ENCODE peak calls at places on chromosomes 11 and 22, in eight cellular contexts. One of them, this sample, is unnamed.
A peak's percentile ranks its signal among the peaks of the same experiment; 100 is the strongest.

GRCh38 chr11:65420506-65421203 is 1.9 kb upstream of the NEAT1 start:
- DNase-seq in fibroblast of villous mesenchyme: no peak
- DNase-seq in lung: no peak
- DNase-seq in astrocyte: no peak
- DNase-seq in GM23248: no peak
- DNase-seq in stomach: peak; percentile 21
- DNase-seq in osteoblast: no peak
- DNase-seq in fibroblast of mammary gland: no peak
- DNase-seq in this sample: no peak

GRCh38 chr11:34926101-34926830 is 9.8 kb downstream of the PDHX start:
- DNase-seq in fibroblast of villous mesenchyme: peak; percentile 74
- DNase-seq in lung: no peak
- DNase-seq in astrocyte: peak; percentile 33
- DNase-seq in GM23248: peak; percentile 80
- DNase-seq in stomach: no peak
- DNase-seq in osteoblast: peak; percentile 43
- DNase-seq in fibroblast of mammary gland: peak; percentile 65
- DNase-seq in this sample: no peak

GRCh38 chr11:65491163-65491465 is 7.7 kb upstream of the MALAT1 start:
- DNase-seq in fibroblast of villous mesenchyme: peak; percentile 56
- DNase-seq in lung: no peak
- DNase-seq in astrocyte: no peak
- DNase-seq in GM23248: peak; percentile 34
- DNase-seq in stomach: no peak
- DNase-seq in osteoblast: no peak
- DNase-seq in fibroblast of mammary gland: no peak
- DNase-seq in this sample: no peak

GRCh38 chr11:8928981-8929615 is 3.6 kb downstream of the C11orf16 start:
- DNase-seq in fibroblast of villous mesenchyme: peak; percentile 51
- DNase-seq in lung: no peak
- DNase-seq in astrocyte: peak; percentile 30
- DNase-seq in GM23248: peak; percentile 79
- DNase-seq in stomach: no peak
- DNase-seq in osteoblast: no peak
- DNase-seq in fibroblast of mammary gland: peak; percentile 24
- DNase-seq in this sample: no peak

GRCh38 chr11:114259124-114259526 is 37.1 kb upstream of the NNMT start:
- DNase-seq in fibroblast of villous mesenchyme: no peak
- DNase-seq in lung: no peak
- DNase-seq in astrocyte: no peak
- DNase-seq in GM23248: no peak
- DNase-seq in stomach: no peak
- DNase-seq in osteoblast: no peak
- DNase-seq in fibroblast of mammary gland: no peak
- DNase-seq in this sample: no peak

GRCh38 chr22:49164773-49165320 is 662.8 kb downstream of the BRD1 start:
- DNase-seq in fibroblast of villous mesenchyme: no peak
- DNase-seq in lung: no peak
- DNase-seq in astrocyte: no peak
- DNase-seq in GM23248: no peak
- DNase-seq in stomach: no peak
- DNase-seq in osteoblast: no peak
- DNase-seq in fibroblast of mammary gland: no peak
- DNase-seq in this sample: no peak

GRCh38 chr11:1503708-1504104 is 17.1 kb upstream of the MOB2 start:
- DNase-seq in fibroblast of villous mesenchyme: no peak
- DNase-seq in lung: no peak
- DNase-seq in astrocyte: no peak
- DNase-seq in GM23248: peak; percentile 19
- DNase-seq in stomach: peak; percentile 59
- DNase-seq in osteoblast: no peak
- DNase-seq in fibroblast of mammary gland: no peak
- DNase-seq in this sample: no peak

GRCh38 chr11:20360650-20361049 is 2.9 kb upstream of the HTATIP2 start:
- DNase-seq in fibroblast of villous mesenchyme: peak; percentile 65
- DNase-seq in lung: peak; percentile 34
- DNase-seq in astrocyte: no peak
- DNase-seq in GM23248: peak; percentile 8
- DNase-seq in stomach: peak; percentile 38
- DNase-seq in osteoblast: peak; percentile 41
- DNase-seq in fibroblast of mammary gland: peak; percentile 43
- DNase-seq in this sample: no peak

GRCh38 chr22:25374871-25375270 is 155.4 kb downstream of the CRYBB2 start:
- DNase-seq in fibroblast of villous mesenchyme: no peak
- DNase-seq in lung: no peak
- DNase-seq in astrocyte: no peak
- DNase-seq in GM23248: no peak
- DNase-seq in stomach: no peak
- DNase-seq in osteoblast: peak; percentile 59
- DNase-seq in fibroblast of mammary gland: no peak
- DNase-seq in this sample: no peak

GRCh38 chr11:27973851-27974536 is 134.0 kb downstream of the KIF18A start:
- DNase-seq in fibroblast of villous mesenchyme: no peak
- DNase-seq in lung: no peak
- DNase-seq in astrocyte: no peak
- DNase-seq in GM23248: no peak
- DNase-seq in stomach: no peak
- DNase-seq in osteoblast: no peak
- DNase-seq in fibroblast of mammary gland: peak; percentile 37
- DNase-seq in this sample: no peak

DNA sequence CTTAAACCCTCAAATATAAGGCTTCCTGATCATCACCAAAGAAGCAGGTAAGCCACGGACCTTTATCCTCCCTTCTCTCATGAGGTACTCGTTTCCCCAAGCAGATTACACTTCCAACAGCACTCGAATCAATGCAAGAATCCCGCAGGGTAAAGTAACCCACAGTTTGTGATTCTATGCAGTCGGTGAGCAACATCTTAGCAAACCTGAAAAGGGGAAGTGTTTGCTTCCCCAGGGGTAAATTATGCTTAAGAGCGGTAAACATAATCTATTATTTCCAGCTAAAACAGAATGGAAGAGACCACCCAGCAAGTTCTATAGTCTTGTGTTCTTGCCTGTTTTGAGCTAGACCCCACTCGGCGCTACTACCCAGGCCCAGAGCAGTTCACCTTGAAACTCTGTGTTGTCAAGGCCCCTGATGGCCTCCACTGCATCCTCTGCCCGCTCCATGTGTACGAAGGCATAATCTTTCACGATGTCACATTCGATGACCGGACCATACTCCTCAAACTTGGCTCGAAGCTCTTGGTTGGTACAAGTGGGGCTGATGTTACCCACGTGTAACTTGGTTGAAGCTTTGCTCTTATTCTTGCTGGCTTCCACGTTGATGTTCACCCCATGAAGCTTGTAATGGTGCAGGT is 1.3 kb downstream of the RBM4B start:
- DNase-seq in fibroblast of villous mesenchyme: no peak
- DNase-seq in lung: no peak
- DNase-seq in astrocyte: no peak
- DNase-seq in GM23248: no peak
- DNase-seq in stomach: no peak
- DNase-seq in osteoblast: no peak
- DNase-seq in fibroblast of mammary gland: no peak
- DNase-seq in this sample: no peak
- H3K4me3 ChIP-seq in fibroblast of villous mesenchyme: peak overlapping the region; percentile 81
- H3K4me3 ChIP-seq in lung: no peak overlapping the region
- H3K4me3 ChIP-seq in astrocyte: peak overlapping the region; percentile 78
- H3K4me3 ChIP-seq in GM23248: peak overlapping the region; percentile 78
- H3K4me3 ChIP-seq in stomach: peak overlapping the region; percentile 76
- H3K4me3 ChIP-seq in osteoblast: peak overlapping the region; percentile 86
- H3K4me3 ChIP-seq in fibroblast of mammary gland: no peak overlapping the region
- H3K4me3 ChIP-seq in this sample: peak overlapping the region; percentile 7

GRCh38 chr11:73376168-73376802 is at the start of gene RELT:
- DNase-seq in fibroblast of villous mesenchyme: peak; percentile 90
- DNase-seq in lung: peak; percentile 87
- DNase-seq in astrocyte: peak; percentile 73
- DNase-seq in GM23248: peak; percentile 97
- DNase-seq in stomach: peak; percentile 92
- DNase-seq in osteoblast: peak; percentile 100
- DNase-seq in fibroblast of mammary gland: peak; percentile 85
- DNase-seq in this sample: no peak

GRCh38 chr11:73372371-73372993 is 3.7 kb upstream of the RELT start:
- DNase-seq in fibroblast of villous mesenchyme: peak; percentile 15
- DNase-seq in lung: no peak
- DNase-seq in astrocyte: no peak
- DNase-seq in GM23248: peak; percentile 63
- DNase-seq in stomach: no peak
- DNase-seq in osteoblast: peak; percentile 96
- DNase-seq in fibroblast of mammary gland: no peak
- DNase-seq in this sample: no peak

GRCh38 chr11:73374130-73374529 is 2.1 kb upstream of the RELT start:
- DNase-seq in fibroblast of villous mesenchyme: peak; percentile 53
- DNase-seq in lung: no peak
- DNase-seq in astrocyte: no peak
- DNase-seq in GM23248: peak; percentile 54
- DNase-seq in stomach: no peak
- DNase-seq in osteoblast: no peak
- DNase-seq in fibroblast of mammary gland: no peak
- DNase-seq in this sample: no peak

GRCh38 chr11:73376803-73377629 is 817 bp downstream of the RELT start:
- DNase-seq in fibroblast of villous mesenchyme: peak; percentile 83
- DNase-seq in lung: peak; percentile 58
- DNase-seq in astrocyte: peak; percentile 74
- DNase-seq in GM23248: peak; percentile 90
- DNase-seq in stomach: peak; percentile 41
- DNase-seq in osteoblast: peak; percentile 98
- DNase-seq in fibroblast of mammary gland: peak; percentile 78
- DNase-seq in this sample: no peak

GRCh38 chr11:73375830-73376167 is 400 bp upstream of the RELT start:
- DNase-seq in fibroblast of villous mesenchyme: no peak
- DNase-seq in lung: no peak
- DNase-seq in astrocyte: no peak
- DNase-seq in GM23248: no peak
- DNase-seq in stomach: no peak
- DNase-seq in osteoblast: no peak
- DNase-seq in fibroblast of mammary gland: no peak
- DNase-seq in this sample: no peak
- H3K4me3 ChIP-seq in fibroblast of villous mesenchyme: no peak overlapping the region
- H3K4me3 ChIP-seq in lung: no peak overlapping the region
- H3K4me3 ChIP-seq in astrocyte: no peak overlapping the region
- H3K4me3 ChIP-seq in GM23248: no peak overlapping the region
- H3K4me3 ChIP-seq in stomach: peak overlapping the region; percentile 59
- H3K4me3 ChIP-seq in osteoblast: no peak overlapping the region
- H3K4me3 ChIP-seq in fibroblast of mammary gland: no peak overlapping the region
- H3K4me3 ChIP-seq in this sample: peak overlapping the region; percentile 63

GRCh38 chr11:96242971-96243647 is 99.9 kb downstream of the MAML2 start:
- DNase-seq in fibroblast of villous mesenchyme: peak; percentile 99
- DNase-seq in lung: peak; percentile 95
- DNase-seq in astrocyte: peak; percentile 98
- DNase-seq in GM23248: peak; percentile 98
- DNase-seq in stomach: peak; percentile 93
- DNase-seq in osteoblast: peak; percentile 88
- DNase-seq in fibroblast of mammary gland: peak; percentile 97
- DNase-seq in this sample: peak; percentile 65

GRCh38 chr11:96242191-96242845 is 100.7 kb downstream of the MAML2 start:
- DNase-seq in fibroblast of villous mesenchyme: peak; percentile 84
- DNase-seq in lung: no peak
- DNase-seq in astrocyte: no peak
- DNase-seq in GM23248: peak; percentile 70
- DNase-seq in stomach: no peak
- DNase-seq in osteoblast: no peak
- DNase-seq in fibroblast of mammary gland: peak; percentile 66
- DNase-seq in this sample: no peak

GRCh38 chr11:96237759-96238158 is 105.2 kb downstream of the MAML2 start:
- DNase-seq in fibroblast of villous mesenchyme: no peak
- DNase-seq in lung: no peak
- DNase-seq in astrocyte: no peak
- DNase-seq in GM23248: no peak
- DNase-seq in stomach: no peak
- DNase-seq in osteoblast: no peak
- DNase-seq in fibroblast of mammary gland: no peak
- DNase-seq in this sample: no peak

GRCh38 chr11:96238563-96239166 is 104.3 kb downstream of the MAML2 start:
- DNase-seq in fibroblast of villous mesenchyme: peak; percentile 71
- DNase-seq in lung: no peak
- DNase-seq in astrocyte: peak; percentile 63
- DNase-seq in GM23248: peak; percentile 58
- DNase-seq in stomach: no peak
- DNase-seq in osteoblast: no peak
- DNase-seq in fibroblast of mammary gland: peak; percentile 69
- DNase-seq in this sample: no peak

DNA sequence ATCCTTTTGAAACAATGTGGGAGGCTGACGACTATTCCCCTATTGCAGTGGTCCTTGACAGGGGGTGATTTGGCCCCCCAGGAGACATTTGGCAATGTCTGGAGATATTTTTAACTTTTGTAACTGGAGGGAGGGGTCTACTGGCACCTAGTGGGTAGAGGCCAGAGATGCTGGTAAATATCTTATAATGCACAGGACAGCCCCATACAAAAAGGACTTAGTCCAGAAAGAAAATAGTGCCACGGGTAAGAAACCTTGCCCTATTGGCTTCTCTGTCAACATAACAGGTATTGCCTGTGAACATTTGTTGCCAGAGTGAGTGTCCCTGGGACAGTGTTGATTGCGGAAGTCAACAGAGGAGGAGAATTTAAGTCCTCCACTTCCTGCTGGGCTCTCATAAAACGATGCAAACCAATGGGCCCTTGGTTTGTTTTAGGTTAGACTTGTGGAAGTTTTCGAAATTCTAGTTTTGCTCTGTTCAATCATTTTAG is 101.6 kb downstream of the MAML2 start:
- DNase-seq in fibroblast of villous mesenchyme: no peak
- DNase-seq in lung: no peak
- DNase-seq in astrocyte: no peak
- DNase-seq in GM23248: no peak
- DNase-seq in stomach: no peak
- DNase-seq in osteoblast: peak; percentile 32
- DNase-seq in fibroblast of mammary gland: no peak
- DNase-seq in this sample: no peak
- H3K4me3 ChIP-seq in fibroblast of villous mesenchyme: no peak overlapping the region
- H3K4me3 ChIP-seq in lung: no peak overlapping the region
- H3K4me3 ChIP-seq in astrocyte: no peak overlapping the region
- H3K4me3 ChIP-seq in GM23248: no peak overlapping the region
- H3K4me3 ChIP-seq in stomach: no peak overlapping the region
- H3K4me3 ChIP-seq in osteoblast: no peak overlapping the region
- H3K4me3 ChIP-seq in fibroblast of mammary gland: no peak overlapping the region
- H3K4me3 ChIP-seq in this sample: no peak overlapping the region

DNA sequence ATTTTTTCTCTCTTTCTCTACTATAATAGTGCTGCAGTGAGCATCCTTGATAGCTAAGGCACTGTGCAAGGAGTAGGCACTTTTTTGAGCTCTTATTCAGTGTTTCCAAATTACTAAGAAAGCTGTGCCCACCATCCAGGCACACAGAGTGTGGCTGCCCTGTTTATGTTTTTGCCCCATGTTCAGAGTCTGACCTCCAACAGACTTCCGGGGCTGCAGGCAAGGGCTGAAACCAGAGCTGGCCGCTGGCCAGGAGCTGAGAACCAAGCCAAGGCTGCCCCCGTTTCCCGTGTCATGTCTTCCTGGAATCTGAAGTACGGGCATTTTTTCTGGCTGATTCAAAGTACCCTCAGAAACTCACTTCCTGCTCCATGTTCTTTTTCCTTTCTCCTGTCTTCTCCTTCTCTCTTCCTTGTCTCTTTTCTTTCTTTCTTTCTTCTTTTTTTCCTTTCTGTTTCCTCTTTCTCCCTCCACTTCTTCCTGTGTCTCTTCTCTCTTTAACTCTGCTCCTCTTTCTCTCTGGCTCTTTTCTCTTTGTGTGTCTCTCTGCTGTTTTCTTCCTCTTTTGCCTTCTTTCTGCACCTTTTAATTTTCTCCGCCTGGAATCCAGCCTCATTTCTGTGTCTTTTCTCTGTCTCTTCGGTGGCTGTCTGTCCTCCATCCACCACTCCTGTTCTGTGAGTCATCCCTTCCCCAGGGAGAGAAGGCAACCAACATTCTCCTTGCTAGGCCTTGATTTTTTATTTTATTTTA is 17.0 kb upstream of the KCTD14 start:
- DNase-seq in fibroblast of villous mesenchyme: peak; percentile 82
- DNase-seq in lung: peak; percentile 68
- DNase-seq in astrocyte: peak; percentile 80
- DNase-seq in GM23248: peak; percentile 85
- DNase-seq in stomach: peak; percentile 72
- DNase-seq in osteoblast: peak; percentile 93
- DNase-seq in fibroblast of mammary gland: peak; percentile 85
- DNase-seq in this sample: no peak
- H3K4me3 ChIP-seq in fibroblast of villous mesenchyme: no peak overlapping the region
- H3K4me3 ChIP-seq in lung: no peak overlapping the region
- H3K4me3 ChIP-seq in astrocyte: peak overlapping the region; percentile 37
- H3K4me3 ChIP-seq in GM23248: peak overlapping the region; percentile 64
- H3K4me3 ChIP-seq in stomach: no peak overlapping the region
- H3K4me3 ChIP-seq in osteoblast: peak overlapping the region; percentile 58
- H3K4me3 ChIP-seq in fibroblast of mammary gland: peak overlapping the region; percentile 23
- H3K4me3 ChIP-seq in this sample: peak overlapping the region; percentile 42

This sample was measured in esophagus squamous epithelium.